ENCODE peak calls at places on chromosomes 16 and 17, in four cellular contexts. H is foreskin fibroblast, I is SW480, Q is T-helper 2 cell. A is an unnamed sample.

GRCh38 chr17:32516450-32516849 is 29.7 kb downstream of the CDK5R1 start:
- DNase-seq in H (no peak), Q (no peak), I (no peak), A (no peak)

GRCh38 chr16:70418274-70418992 is 20.5 kb downstream of the ST3GAL2 start:
- DNase-seq in H (no peak), I (no peak), Q (no peak), A (no peak)

GRCh38 chr17:40322417-40323315 is 13.7 kb downstream of the RARA start:
- DNase-seq in Q (peak), H (peak), I (peak), A (peak)

GRCh38 chr16:74291176-74291575 is 5.4 kb upstream of the PSMD7 start:
- DNase-seq in H (no peak), I (no peak), Q (no peak), A (no peak)

GRCh38 chr17:75074532-75074931 is 13.2 kb upstream of the SLC16A5 start:
- DNase-seq in I (no peak), H (no peak), Q (no peak), A (no peak)

GRCh38 chr17:68391561-68392268 is 65.6 kb downstream of the WIPI1 start:
- DNase-seq in Q (no peak), I (no peak), H (no peak), A (no peak)

GRCh38 chr16:66510711-66511614 is 39.0 kb downstream of the TK2 start:
- DNase-seq in I (no peak), Q (no peak), H (no peak), A (no peak)

GRCh38 chr16:49713770-49714169 is 142.1 kb downstream of the ZNF423 start:
- DNase-seq in Q (no peak), I (no peak), H (no peak), A (no peak)

GRCh38 chr16:88072571-88073001 is 121.4 kb downstream of the BANP start:
- DNase-seq in Q (no peak), I (no peak), H (no peak), A (no peak)

GRCh38 chr17:75517277-75517865 is 1.0 kb downstream of the TSEN54 start:
- DNase-seq in I (peak), H (no peak), Q (peak), A (no peak)

GRCh38 chr17:30379303-30380105 is 777 bp downstream of the CPD start:
- DNase-seq in H (no peak), Q (no peak), I (peak), A (no peak)

GRCh38 chr16:64718481-64718880 is 403.4 kb downstream of the CDH11 start:
- DNase-seq in H (no peak), I (no peak), Q (no peak), A (no peak)

GRCh38 chr16:66923866-66924265 is 1.5 kb downstream of the RRAD start:
- DNase-seq in Q (no peak), I (no peak), H (no peak), A (no peak)

GRCh38 chr16:57966133-57966805 is 4.7 kb downstream of the CNGB1 start:
- DNase-seq in Q (no peak), I (no peak), H (no peak), A (no peak)

GRCh38 chr16:67718668-67719047 is 458 bp downstream of the GFOD2 start:
- DNase-seq in H (no peak), Q (no peak), I (no peak), A (no peak)

GRCh38 chr17:3659541-3660111 is 8.8 kb downstream of the TAX1BP3 start:
- DNase-seq in Q (no peak), H (peak), I (peak), A (peak)

GRCh38 chr17:70767102-70767701 is 597.9 kb downstream of the KCNJ2 start:
- DNase-seq in Q (no peak), I (peak), H (peak), A (peak)

GRCh38 chr17:3796822-3797170 is 4.2 kb downstream of the ITGAE start:
- DNase-seq in Q (no peak), H (no peak), I (no peak), A (no peak)

GRCh38 chr16:28982418-28982817 is 2.4 kb upstream of the LAT start:
- DNase-seq in I (no peak), H (no peak), Q (no peak), A (no peak)

GRCh38 chr17:32518856-32519768 is 32.3 kb downstream of the CDK5R1 start:
- DNase-seq in Q (peak), I (peak), H (no peak), A (peak)

GRCh38 chr16:64730261-64730660 is 391.6 kb downstream of the CDH11 start:
- DNase-seq in Q (no peak), H (no peak), I (no peak), A (no peak)

GRCh38 chr16:86635181-86635580 is 56.8 kb downstream of the FOXL1 start:
- DNase-seq in I (no peak), H (no peak), Q (no peak), A (no peak)

GRCh38 chr17:77465358-77466041 is 324.7 kb downstream of the SEC14L1 start:
- DNase-seq in I (no peak), H (peak), Q (peak), A (peak)

GRCh38 chr17:30954046-30954805 is 16.6 kb upstream of the RNF135 start:
- DNase-seq in H (no peak), Q (no peak), I (no peak), A (no peak)

GRCh38 chr16:57786632-57787518 is 15.4 kb downstream of the KIFC3 start:
- DNase-seq in H (no peak), I (no peak), Q (no peak), A (no peak)

GRCh38 chr16:67470314-67470713 is 10.6 kb downstream of the ATP6V0D1 start:
- DNase-seq in I (no peak), H (no peak), Q (no peak), A (no peak)

GRCh38 chr16:10385725-10386516 is at the start of gene ATF7IP2:
- DNase-seq in Q (peak), I (peak), H (peak), A (no peak)

GRCh38 chr17:38731526-38732294 is 1.6 kb downstream of the CISD3 start:
- DNase-seq in I (no peak), H (no peak), Q (no peak), A (no peak)

GRCh38 chr17:77634710-77635109 is 323.8 kb upstream of the TNRC6C start:
- DNase-seq in I (no peak), Q (no peak), H (no peak), A (no peak)

GRCh38 chr17:63966646-63967265 is 6.0 kb downstream of the SCN4A start:
- DNase-seq in H (no peak), Q (peak), I (no peak), A (no peak)

GRCh38 chr16:995087-995486 is 13.5 kb downstream of the SOX8 start:
- DNase-seq in H (no peak), I (no peak), Q (no peak), A (no peak)

GRCh38 chr17:78366109-78366848 is 6.4 kb upstream of the SOCS3 start:
- DNase-seq in I (peak), H (no peak), Q (no peak), A (no peak)

GRCh38 chr17:82297804-82298537 is 19.4 kb downstream of the CD7 start:
- DNase-seq in Q (peak), H (peak), I (peak), A (peak)

GRCh38 chr16:4021070-4021779 is 95.0 kb downstream of the ADCY9 start:
- DNase-seq in H (no peak), I (peak), Q (no peak), A (no peak)

GRCh38 chr17:1762906-1763829 is 1.3 kb downstream of the SERPINF1 start:
- DNase-seq in Q (no peak), I (peak), H (peak), A (peak)

GRCh38 chr16:88560722-88561484 is 9.3 kb upstream of the ZC3H18 start:
- DNase-seq in Q (no peak), H (no peak), I (peak), A (no peak)

A was measured in HCEC 1CT.